ENCODE peak calls at places on chromosomes 6 and 20, in four cellular contexts. B, X, A and M are unnamed samples.

GRCh38 chr6:138520463-138520862 is 21.2 kb upstream of the NHSL1 start:
- DNase-seq in A (no peak), X (no peak), B (no peak), M (peak; percentile 13)

GRCh38 chr20:20603339-20603990 is 109.0 kb downstream of the RALGAPA2 start:
- DNase-seq in A (no peak), X (no peak), B (no peak), M (no peak)

GRCh38 chr6:393391-394221 is 2.1 kb downstream of the IRF4 start:
- DNase-seq in A (no peak), X (no peak), B (no peak), M (no peak)

GRCh38 chr20:38450412-38450975 is 15.4 kb upstream of the SNHG17 start:
- DNase-seq in X (no peak), A (peak; percentile 49), B (no peak), M (no peak)

GRCh38 chr6:166775180-166775922 is 148.3 kb upstream of the RPS6KA2 start:
- DNase-seq in B (peak; percentile 82), X (peak; percentile 75), A (peak; percentile 75), M (peak; percentile 66)

GRCh38 chr6:119501798-119502483 is 152.4 kb upstream of the MAN1A1 start:
- DNase-seq in B (no peak), A (no peak), X (no peak), M (no peak)

GRCh38 chr6:151379933-151380847 is 11.2 kb downstream of the ZBTB2 start:
- DNase-seq in A (no peak), X (no peak), B (no peak), M (no peak)

GRCh38 chr20:55090301-55090700 is 614.9 kb downstream of the DOK5 start:
- DNase-seq in B (no peak), X (no peak), A (no peak), M (no peak)

GRCh38 chr20:40744494-40745175 is 55.6 kb upstream of the MAFB start:
- DNase-seq in X (no peak), B (no peak), A (no peak), M (no peak)

GRCh38 chr6:62737792-62738191 is 451.8 kb upstream of the KHDRBS2 start:
- DNase-seq in A (no peak), B (no peak), X (no peak), M (no peak)

GRCh38 chr6:134372603-134373281 is 54.8 kb upstream of the SGK1 start:
- DNase-seq in X (no peak), A (peak; percentile 86), B (no peak), M (peak; percentile 38)

GRCh38 chr6:3879194-3879952 is 30.2 kb downstream of the FAM50B start:
- DNase-seq in A (no peak), X (no peak), B (no peak), M (no peak)

GRCh38 chr20:32208499-32209154 is 947 bp downstream of the POFUT1 start:
- DNase-seq in X (no peak), B (no peak), A (no peak), M (no peak)

GRCh38 chr6:168051648-168052047 is 27.4 kb downstream of the FRMD1 start:
- DNase-seq in X (no peak), B (no peak), A (no peak), M (no peak)
- TF ChIP-seq MAZ in X (no peak), B (no peak), A (no peak), M (no peak)

GRCh38 chr20:43941476-43942212 is 27.0 kb downstream of the TOX2 start:
- DNase-seq in B (no peak), A (peak; percentile 39), X (no peak), M (peak; percentile 82)

GRCh38 chr20:43943725-43944124 is 29.1 kb downstream of the TOX2 start:
- DNase-seq in A (no peak), B (no peak), X (no peak), M (no peak)

GRCh38 chr20:43944653-43945235 is 30.1 kb downstream of the TOX2 start:
- DNase-seq in A (no peak), X (no peak), B (no peak), M (no peak)

GRCh38 chr20:43942213-43942590 is 27.6 kb downstream of the TOX2 start:
- DNase-seq in B (no peak), X (no peak), A (no peak), M (no peak)

DNA sequence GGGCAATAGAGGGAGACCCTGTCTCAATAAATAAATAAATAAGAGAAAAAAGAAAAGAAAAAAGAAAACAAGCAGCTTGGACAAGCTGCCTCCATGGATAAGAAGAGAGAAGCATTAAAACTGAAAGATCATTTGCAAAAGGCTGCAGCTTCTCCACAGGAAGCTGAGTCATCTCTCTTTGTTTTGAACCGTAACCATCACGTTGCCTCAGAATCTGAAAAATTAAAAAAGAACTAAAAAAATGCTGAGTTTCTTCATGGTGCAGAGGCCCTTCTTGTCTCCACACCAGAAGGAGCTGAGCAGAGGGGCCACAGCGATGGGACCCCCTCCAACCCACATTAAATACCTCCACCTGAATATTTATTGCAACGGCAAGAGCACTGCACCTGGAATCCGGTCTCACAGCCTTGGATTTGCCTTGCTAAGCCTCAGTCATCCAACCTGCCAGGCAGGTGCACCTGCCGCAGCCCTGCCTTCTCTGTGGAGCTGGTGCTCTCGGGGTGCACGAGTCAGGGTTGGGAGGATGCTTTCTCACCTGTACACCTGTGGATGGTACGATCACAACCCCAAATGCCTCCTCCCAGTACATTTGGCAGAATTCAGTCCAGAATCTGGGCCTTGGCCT is 28.1 kb downstream of the TOX2 start:
- DNase-seq in X (no peak), A (peak; percentile 85), B (no peak), M (peak; percentile 38)
- H3K4me2 ChIP-seq in X (no peak overlapping the region), A (peak overlapping the region; percentile 40), B (no peak overlapping the region), M (peak overlapping the region; percentile 81)

DNA sequence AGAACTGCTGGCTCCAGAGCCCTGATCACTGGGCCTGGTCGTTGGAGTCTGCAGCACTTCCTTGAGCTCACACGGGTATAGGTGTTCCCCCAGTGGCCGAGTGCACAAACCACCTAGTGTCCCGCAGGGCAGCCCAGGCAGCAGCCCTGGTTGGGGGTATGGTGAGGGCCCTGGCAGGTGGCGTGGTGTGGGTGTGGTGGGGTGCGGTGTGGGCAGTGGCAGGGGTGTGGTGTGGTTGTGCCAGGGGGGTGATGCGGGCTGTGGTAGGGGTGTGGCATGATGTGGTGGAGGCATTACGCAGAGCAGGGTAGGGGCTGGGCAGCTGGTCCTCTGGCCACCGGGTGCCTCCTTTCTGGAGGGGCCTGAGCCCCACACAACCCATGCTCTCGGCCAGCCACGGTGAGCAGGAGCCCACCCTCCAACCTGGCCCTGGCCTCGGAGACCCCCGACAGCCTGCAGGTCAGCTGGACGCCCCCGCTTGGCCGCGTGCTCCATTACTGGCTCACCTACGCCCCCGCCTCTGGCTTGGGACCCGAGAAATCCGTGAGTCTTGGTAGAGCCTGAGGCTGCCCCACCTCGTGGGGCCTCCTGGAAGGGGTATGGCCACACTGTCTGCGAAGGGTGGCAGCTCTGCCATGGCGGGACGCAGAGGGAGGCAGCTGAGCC is 20.5 kb downstream of the COL20A1 start:
- DNase-seq in B (no peak), X (no peak), A (no peak), M (no peak)
- TF ChIP-seq MAZ in B (no peak), X (no peak), A (no peak), M (no peak)

GRCh38 chr20:50306478-50307423 is 116.1 kb downstream of the CEBPB start:
- DNase-seq in X (no peak), A (no peak), B (no peak), M (no peak)
- H3K4me2 ChIP-seq in X (peak overlapping the region; percentile 97), A (no peak overlapping the region), B (peak overlapping the region; percentile 28), M (peak overlapping the region; percentile 59)

GRCh38 chr6:45353654-45354053 is 24.1 kb downstream of the SUPT3H start:
- DNase-seq in X (no peak), B (no peak), A (no peak), M (no peak)
- TF ChIP-seq MAZ in X (no peak), B (no peak), A (no peak), M (no peak)